ENCODE peak calls at places on chromosomes 2 and 18, in seven cellular contexts. L, W, P, Z, J, E and T are unnamed samples.

GRCh38 chr2:26011990-26012856 is 21.7 kb upstream of the RAB10 start:
- DNase-seq in L (no peak), W (peak; percentile 61), P (peak; percentile 92), Z (peak; percentile 77), J (peak; percentile 71), E (no peak), T (no peak)

GRCh38 chr2:28321426-28321825 is 71.2 kb upstream of the FOSL2 start:
- DNase-seq in L (no peak), W (peak; percentile 96), P (no peak), Z (peak; percentile 87), J (peak; percentile 75), E (no peak), T (no peak)

GRCh38 chr2:97797355-97797754 is 84.0 kb downstream of the ZAP70 start:
- DNase-seq in L (no peak), W (no peak), P (no peak), Z (no peak), J (no peak), E (no peak), T (no peak)

GRCh38 chr2:225667465-225667864 is 268.0 kb downstream of the NYAP2 start:
- DNase-seq in L (no peak), W (no peak), P (no peak), Z (no peak), J (no peak), E (no peak), T (no peak)

GRCh38 chr2:85133751-85134254 is 611 bp downstream of the TCF7L1 start:
- DNase-seq in L (no peak), W (no peak), P (no peak), Z (peak; percentile 95), J (peak; percentile 76), E (no peak), T (no peak)

GRCh38 chr2:106127282-106127771 is 66.8 kb downstream of the UXS1 start:
- DNase-seq in L (no peak), W (no peak), P (peak; percentile 66), Z (no peak), J (no peak), E (no peak), T (no peak)

GRCh38 chr2:64405476-64406406 is 48.2 kb upstream of the LGALSL start:
- DNase-seq in L (no peak), W (peak; percentile 58), P (peak; percentile 88), Z (peak; percentile 74), J (no peak), E (no peak), T (no peak)

GRCh38 chr2:166042356-166042755 is 85.5 kb downstream of the SCN1A start:
- DNase-seq in L (no peak), W (peak; percentile 4), P (no peak), Z (no peak), J (no peak), E (no peak), T (no peak)

GRCh38 chr2:2931676-2932075 is 445.9 kb downstream of the EIPR1 start:
- DNase-seq in L (no peak), W (no peak), P (no peak), Z (no peak), J (peak; percentile 14), E (no peak), T (no peak)

GRCh38 chr2:207138573-207139297 is 27.0 kb downstream of the KLF7 start:
- DNase-seq in L (no peak), W (no peak), P (no peak), Z (no peak), J (no peak), E (no peak), T (no peak)

GRCh38 chr2:74497777-74498499 is 1.5 kb downstream of the LBX2 start:
- DNase-seq in L (no peak), W (no peak), P (peak; percentile 48), Z (peak; percentile 71), J (peak; percentile 85), E (no peak), T (no peak)

GRCh38 chr18:56245856-56246575 is 392.4 kb downstream of the TXNL1 start:
- DNase-seq in L (no peak), W (peak; percentile 77), P (no peak), Z (peak; percentile 29), J (no peak), E (no peak), T (no peak)

GRCh38 chr2:236968101-236968886 is 117.4 kb upstream of the COPS8 start:
- DNase-seq in L (no peak), W (no peak), P (peak; percentile 73), Z (no peak), J (peak; percentile 26), E (peak; percentile 87), T (no peak)

GRCh38 chr2:101124061-101124460 is 27.1 kb downstream of the TBC1D8 start:
- DNase-seq in L (no peak), W (no peak), P (no peak), Z (no peak), J (no peak), E (no peak), T (no peak)

GRCh38 chr2:234978466-234979203 is 26.8 kb downstream of the SH3BP4 start:
- DNase-seq in L (no peak), W (peak; percentile 68), P (peak; percentile 61), Z (no peak), J (no peak), E (no peak), T (no peak)

GRCh38 chr18:1014951-1015627 is 110.4 kb downstream of the ADCYAP1 start:
- DNase-seq in L (no peak), W (peak; percentile 79), P (no peak), Z (no peak), J (peak; percentile 47), E (no peak), T (no peak)

GRCh38 chr2:241271641-241272297 is 43.7 kb downstream of the HDLBP start:
- DNase-seq in L (peak; percentile 71), W (peak; percentile 72), P (peak; percentile 79), Z (peak; percentile 94), J (peak; percentile 74), E (peak; percentile 72), T (peak; percentile 33)

GRCh38 chr2:104851236-104852160 is 2.4 kb upstream of the POU3F3 start:
- DNase-seq in L (no peak), W (no peak), P (no peak), Z (peak; percentile 50), J (no peak), E (no peak), T (no peak)

GRCh38 chr2:104853926-104854506 is at the start of gene POU3F3:
- DNase-seq in L (no peak), W (peak; percentile 94), P (peak; percentile 58), Z (peak; percentile 95), J (peak; percentile 100), E (no peak), T (peak; percentile 100)

GRCh38 chr2:104853401-104853925 is 452 bp upstream of the POU3F3 start:
- DNase-seq in L (no peak), W (no peak), P (no peak), Z (peak; percentile 87), J (no peak), E (no peak), T (no peak)

GRCh38 chr2:104850322-104851184 is 3.4 kb upstream of the POU3F3 start:
- DNase-seq in L (no peak), W (no peak), P (no peak), Z (peak; percentile 60), J (peak; percentile 69), E (no peak), T (peak; percentile 50)

DNA sequence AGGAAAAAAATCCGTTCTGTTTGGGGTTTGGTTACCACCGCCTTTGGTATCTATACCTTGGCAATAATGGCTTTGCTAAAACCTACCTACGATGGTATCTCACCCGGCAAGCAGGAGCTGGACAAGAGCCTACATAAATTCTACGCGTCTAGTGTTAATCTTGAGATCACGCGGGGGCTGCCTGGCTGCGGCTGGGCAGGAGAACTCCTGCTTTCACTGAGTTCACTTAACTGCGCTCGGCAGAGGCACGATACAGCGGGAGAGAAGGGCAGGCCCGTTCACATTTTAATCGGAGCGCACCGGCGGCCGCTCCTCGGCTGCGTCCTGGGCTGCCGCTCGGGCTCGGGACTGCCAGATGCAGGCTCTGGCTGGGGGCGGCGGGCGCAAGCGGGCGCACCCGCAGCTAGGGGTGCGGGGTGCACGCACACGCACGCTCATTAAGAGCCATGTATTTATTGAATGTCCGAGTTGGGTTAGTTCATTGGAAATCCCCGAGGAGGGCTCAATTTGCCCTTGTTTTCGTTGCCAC is 1.7 kb upstream of the POU3F3 start:
- DNase-seq in L (peak; percentile 51), W (no peak), P (no peak), Z (peak; percentile 86), J (peak; percentile 82), E (no peak), T (no peak)
- H3K27ac ChIP-seq in L (no peak overlapping the region), W (peak overlapping the region; percentile 64), P (no peak overlapping the region), Z (no peak overlapping the region), J (peak overlapping the region; percentile 90), E (no peak overlapping the region), T (peak overlapping the region; percentile 98)

GRCh38 chr2:137928547-137929503 is 35.4 kb upstream of the HNMT start:
- DNase-seq in L (no peak), W (peak; percentile 90), P (no peak), Z (no peak), J (no peak), E (no peak), T (no peak)
- H3K27ac ChIP-seq in L (no peak overlapping the region), W (peak overlapping the region; percentile 50), P (no peak overlapping the region), Z (peak overlapping the region; percentile 48), J (no peak overlapping the region), E (no peak overlapping the region), T (no peak overlapping the region)

DNA sequence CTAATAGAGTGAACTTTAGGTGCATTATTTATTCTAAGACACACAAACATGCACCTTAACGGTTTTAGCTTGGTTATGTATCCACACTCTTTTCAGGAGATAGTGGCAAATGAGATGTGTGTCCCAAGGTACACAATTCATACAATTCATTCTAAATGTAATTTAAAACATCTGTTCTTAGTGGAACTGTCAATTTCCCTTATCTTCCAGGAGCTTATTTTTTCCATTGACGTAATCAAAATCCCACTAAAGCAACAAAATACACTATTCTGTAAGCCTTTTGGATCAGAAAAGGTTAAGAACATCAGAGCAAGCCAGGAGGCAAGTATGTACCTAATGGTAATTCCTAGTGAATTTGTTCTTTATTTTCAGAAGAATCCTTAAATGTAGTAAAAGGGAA is 19.8 kb downstream of the EIF2AK3 start:
- DNase-seq in L (no peak), W (no peak), P (no peak), Z (no peak), J (no peak), E (no peak), T (no peak)
- H3K27ac ChIP-seq in L (peak overlapping the region; percentile 88), W (no peak overlapping the region), P (no peak overlapping the region), Z (no peak overlapping the region), J (no peak overlapping the region), E (no peak overlapping the region), T (no peak overlapping the region)

GRCh38 chr2:220991972-220992371 is 580.1 kb downstream of the EPHA4 start:
- DNase-seq in L (no peak), W (no peak), P (no peak), Z (no peak), J (no peak), E (no peak), T (no peak)

GRCh38 chr2:220985561-220985960 is 586.5 kb downstream of the EPHA4 start:
- DNase-seq in L (no peak), W (peak; percentile 27), P (no peak), Z (no peak), J (no peak), E (no peak), T (no peak)

GRCh38 chr2:220981926-220982325 is 590.2 kb downstream of the EPHA4 start:
- DNase-seq in L (no peak), W (no peak), P (no peak), Z (no peak), J (no peak), E (no peak), T (no peak)

DNA sequence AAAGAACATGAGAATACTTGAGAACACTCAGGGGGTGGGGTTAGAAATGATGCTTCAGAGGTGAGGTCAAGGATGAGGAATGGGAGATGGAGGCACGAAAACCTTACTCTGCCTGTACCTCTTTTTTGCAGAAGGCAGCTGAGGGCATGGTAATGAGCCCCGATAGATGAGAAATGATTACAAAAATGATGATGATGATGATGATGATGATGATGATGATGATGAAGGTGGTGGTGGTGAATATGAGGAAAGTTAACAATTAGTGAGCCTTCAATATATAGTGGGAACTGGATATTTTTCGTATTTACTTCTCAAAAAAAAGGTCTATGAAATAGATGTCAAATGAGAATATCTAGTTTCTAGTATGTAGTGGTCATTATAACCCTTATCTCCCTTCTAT is 584.3 kb downstream of the EPHA4 start:
- DNase-seq in L (no peak), W (no peak), P (no peak), Z (no peak), J (no peak), E (no peak), T (no peak)
- H3K27ac ChIP-seq in L (no peak overlapping the region), W (no peak overlapping the region), P (no peak overlapping the region), Z (no peak overlapping the region), J (no peak overlapping the region), E (no peak overlapping the region), T (no peak overlapping the region)